ENCODE peak calls at places on chromosome 9, in seven cellular contexts. A is CD8-positive, alpha-beta memory T cell; Y is right atrium auricular region; R is spleen; Q is neural progenitor cell; W is sigmoid colon; I is pancreas. S is an unnamed sample. For H3K4me1, the result is how much of the 10 kb centered on the place peaks cover.

GRCh38 chr9:94718936-94719335 is 7.6 kb upstream of the AOPEP start:
- DNase-seq in A (no peak), Y (no peak), R (no peak), Q (no peak), W (no peak), I (no peak), S (no peak)

GRCh38 chr9:124110307-124110915 is 98.8 kb downstream of the LHX2 start:
- DNase-seq in A (peak), Y (no peak), R (no peak), Q (peak), W (no peak), I (peak), S (no peak)

GRCh38 chr9:94002316-94003140 is 47.4 kb upstream of the BARX1 start:
- DNase-seq in A (peak), Y (no peak), R (no peak), Q (peak), W (no peak), I (no peak), S (no peak)

GRCh38 chr9:86714976-86715375 is 232.3 kb downstream of the GAS1 start:
- DNase-seq in A (no peak), Y (no peak), R (no peak), Q (no peak), W (no peak), I (no peak), S (no peak)

GRCh38 chr9:111992523-111992922 is 95.9 kb downstream of the UGCG start:
- DNase-seq in A (no peak), Y (no peak), R (no peak), Q (no peak), W (no peak), I (no peak), S (no peak)

GRCh38 chr9:35871514-35871913 is 1.3 kb upstream of the OR13J1 start:
- DNase-seq in A (no peak), Y (no peak), R (no peak), Q (no peak), W (no peak), I (no peak), S (no peak)

GRCh38 chr9:136545065-136545965 is 533 bp downstream of the NOTCH1 start:
- DNase-seq in A (peak), Y (no peak), R (peak), Q (peak), W (no peak), I (peak), S (peak)

GRCh38 chr9:135397142-135397541 is 82.4 kb upstream of the PPP1R26 start:
- DNase-seq in A (no peak), Y (no peak), R (no peak), Q (no peak), W (no peak), I (no peak), S (no peak)

GRCh38 chr9:74083681-74084433 is 413.3 kb upstream of the RORB start:
- DNase-seq in A (no peak), Y (no peak), R (no peak), Q (peak), W (no peak), I (no peak), S (no peak)

GRCh38 chr9:125375820-125376219 is 114.2 kb downstream of the GAPVD1 start:
- DNase-seq in A (no peak), Y (no peak), R (no peak), Q (no peak), W (no peak), I (no peak), S (no peak)

GRCh38 chr9:137195525-137196220 is 4.9 kb downstream of the TPRN start:
- DNase-seq in A (no peak), Y (no peak), R (no peak), Q (no peak), W (no peak), I (peak), S (no peak)

GRCh38 chr9:120161801-120162200 is 418.2 kb downstream of the CDK5RAP2 start:
- DNase-seq in A (no peak), Y (no peak), R (no peak), Q (no peak), W (no peak), I (no peak), S (no peak)

GRCh38 chr9:110030632-110031031 is 177.3 kb downstream of the C9orf152 start:
- DNase-seq in A (no peak), Y (no peak), R (no peak), Q (no peak), W (no peak), I (no peak), S (no peak)

GRCh38 chr9:124263800-124264426 is 6.2 kb downstream of the NEK6 start:
- DNase-seq in A (no peak), Y (no peak), R (peak), Q (no peak), W (no peak), I (no peak), S (no peak)

GRCh38 chr9:17906841-17907779 is 328.2 kb downstream of the SH3GL2 start:
- DNase-seq in A (no peak), Y (no peak), R (no peak), Q (peak), W (no peak), I (peak), S (no peak)

GRCh38 chr9:127318651-127319167 is 54.1 kb downstream of the GARNL3 start:
- DNase-seq in A (no peak), Y (no peak), R (no peak), Q (no peak), W (no peak), I (no peak), S (no peak)

GRCh38 chr9:12880406-12881016 is 105.7 kb downstream of the LURAP1L start:
- DNase-seq in A (no peak), Y (no peak), R (no peak), Q (no peak), W (no peak), I (no peak), S (no peak)

GRCh38 chr9:125361837-125362531 is 100.4 kb downstream of the GAPVD1 start:
- DNase-seq in A (no peak), Y (no peak), R (no peak), Q (peak), W (no peak), I (no peak), S (peak)

GRCh38 chr9:35792044-35792813 is 838 bp downstream of the NPR2 start:
- DNase-seq in A (no peak), Y (no peak), R (no peak), Q (no peak), W (no peak), I (no peak), S (no peak)

GRCh38 chr9:137476856-137477255 is 17.7 kb upstream of the NSMF start:
- DNase-seq in A (no peak), Y (no peak), R (peak), Q (no peak), W (peak), I (peak), S (no peak)

GRCh38 chr9:121491111-121491510 is 8.5 kb downstream of the GGTA1 start:
- DNase-seq in A (no peak), Y (no peak), R (no peak), Q (no peak), W (no peak), I (no peak), S (no peak)

GRCh38 chr9:2785060-2785459 is 58.8 kb downstream of the PUM3 start:
- DNase-seq in A (no peak), Y (no peak), R (no peak), Q (no peak), W (no peak), I (no peak), S (no peak)

GRCh38 chr9:4555251-4555650 is 65.0 kb downstream of the SLC1A1 start:
- DNase-seq in A (peak), Y (no peak), R (no peak), Q (peak), W (no peak), I (no peak), S (no peak)

GRCh38 chr9:125889524-125890473 is 142.6 kb downstream of the PBX3 start:
- DNase-seq in A (peak), Y (no peak), R (peak), Q (peak), W (peak), I (peak), S (peak)

GRCh38 chr9:76716270-76716669 is 48.0 kb upstream of the PCA3 start:
- DNase-seq in A (no peak), Y (no peak), R (no peak), Q (no peak), W (no peak), I (no peak), S (no peak)

GRCh38 chr9:130137870-130138653 is 34.1 kb upstream of the NCS1 start:
- DNase-seq in A (no peak), Y (peak), R (no peak), Q (peak), W (peak), I (no peak), S (no peak)

GRCh38 chr9:92770005-92770995 is 5.7 kb upstream of the BICD2 start:
- DNase-seq in A (no peak), Y (no peak), R (peak), Q (no peak), W (no peak), I (no peak), S (peak)

GRCh38 chr9:77512876-77513275 is 135.2 kb downstream of the GNA14 start:
- DNase-seq in A (no peak), Y (no peak), R (no peak), Q (no peak), W (no peak), I (no peak), S (no peak)

GRCh38 chr9:104850771-104851170 is 77.2 kb downstream of the ABCA1 start:
- DNase-seq in A (no peak), Y (no peak), R (no peak), Q (no peak), W (no peak), I (no peak), S (no peak)

GRCh38 chr9:106862946-106863740 is at the start of gene ZNF462:
- DNase-seq in A (no peak), Y (peak), R (no peak), Q (peak), W (peak), I (peak), S (no peak)

GRCh38 chr9:136607334-136607919 is 55.3 kb upstream of the EGFL7 start:
- DNase-seq in A (no peak), Y (no peak), R (no peak), Q (no peak), W (no peak), I (no peak), S (no peak)

GRCh38 chr9:73643379-73644013 is 491.8 kb downstream of the ANXA1 start:
- DNase-seq in A (no peak), Y (no peak), R (no peak), Q (no peak), W (no peak), I (no peak), S (no peak)

GRCh38 chr9:137365056-137365455 is 57.9 kb downstream of the EXD3 start:
- DNase-seq in A (no peak), Y (no peak), R (peak), Q (no peak), W (no peak), I (peak), S (no peak)

GRCh38 chr9:4739587-4740372 is 1.2 kb downstream of the AK3 start:
- DNase-seq in A (no peak), Y (no peak), R (no peak), Q (no peak), W (no peak), I (no peak), S (peak)

GRCh38 chr9:80797841-80798688 is 891.3 kb downstream of the TLE1 start:
- DNase-seq in A (no peak), Y (no peak), R (no peak), Q (peak), W (peak), I (no peak), S (no peak)

GRCh38 chr9:100525563-100525962 is 52.3 kb upstream of the CAVIN4 start:
- DNase-seq in A (no peak), Y (no peak), R (no peak), Q (no peak), W (no peak), I (no peak), S (no peak)

GRCh38 chr9:99114846-99115500 is 10.1 kb downstream of the TGFBR1 start:
- DNase-seq in A (no peak), Y (no peak), R (no peak), Q (no peak), W (no peak), I (no peak), S (no peak)
- H3K4me1 ChIP-seq in A (half or more), Y (under half), R (half or more), Q (under half), W (half or more), I (under half), S (half or more)

GRCh38 chr9:131651160-131651559 is 88.7 kb downstream of the RAPGEF1 start:
- DNase-seq in A (no peak), Y (no peak), R (no peak), Q (no peak), W (no peak), I (no peak), S (no peak)
- H3K27ac ChIP-seq in A (no peak), Y (peak), R (peak), Q (no peak), W (no peak), I (peak), S (no peak)

GRCh38 chr9:72361227-72361626 is 3.8 kb downstream of the ZFAND5 start:
- DNase-seq in A (no peak), Y (no peak), R (no peak), Q (no peak), W (no peak), I (no peak), S (no peak)

GRCh38 chr9:72362680-72363139 is 2.3 kb downstream of the ZFAND5 start:
- DNase-seq in A (peak), Y (peak), R (peak), Q (peak), W (peak), I (no peak), S (peak)

GRCh38 chr9:72363908-72364678 is 915 bp downstream of the ZFAND5 start:
- DNase-seq in A (peak), Y (peak), R (peak), Q (peak), W (peak), I (peak), S (peak)

GRCh38 chr9:72363226-72363625 is 1.8 kb downstream of the ZFAND5 start:
- DNase-seq in A (no peak), Y (no peak), R (no peak), Q (no peak), W (no peak), I (no peak), S (no peak)

DNA sequence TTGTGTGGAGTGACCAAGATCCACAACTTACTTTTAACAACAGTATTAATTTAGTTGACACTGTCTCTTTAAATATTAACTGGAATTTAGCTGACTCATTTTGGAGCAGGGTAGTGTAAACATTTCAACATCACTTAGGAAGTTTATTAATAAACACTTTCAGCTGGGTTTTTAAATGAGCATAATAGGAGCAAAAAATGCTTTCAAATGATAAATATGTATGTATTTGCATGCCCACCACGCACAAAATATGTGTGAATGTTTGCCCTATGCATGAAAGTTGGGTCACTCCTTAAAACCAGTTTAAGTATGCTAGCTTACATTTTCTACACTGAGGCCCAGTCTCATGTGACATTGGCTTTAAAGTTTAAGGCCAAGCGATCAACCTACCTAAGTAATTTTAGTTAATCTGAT is 2.9 kb downstream of the ZFAND5 start:
- DNase-seq in A (no peak), Y (no peak), R (no peak), Q (no peak), W (no peak), I (no peak), S (no peak)
- H3K4me1 ChIP-seq in A (half or more), Y (under half), R (half or more), Q (under half), W (half or more), I (under half), S (half or more)

DNA sequence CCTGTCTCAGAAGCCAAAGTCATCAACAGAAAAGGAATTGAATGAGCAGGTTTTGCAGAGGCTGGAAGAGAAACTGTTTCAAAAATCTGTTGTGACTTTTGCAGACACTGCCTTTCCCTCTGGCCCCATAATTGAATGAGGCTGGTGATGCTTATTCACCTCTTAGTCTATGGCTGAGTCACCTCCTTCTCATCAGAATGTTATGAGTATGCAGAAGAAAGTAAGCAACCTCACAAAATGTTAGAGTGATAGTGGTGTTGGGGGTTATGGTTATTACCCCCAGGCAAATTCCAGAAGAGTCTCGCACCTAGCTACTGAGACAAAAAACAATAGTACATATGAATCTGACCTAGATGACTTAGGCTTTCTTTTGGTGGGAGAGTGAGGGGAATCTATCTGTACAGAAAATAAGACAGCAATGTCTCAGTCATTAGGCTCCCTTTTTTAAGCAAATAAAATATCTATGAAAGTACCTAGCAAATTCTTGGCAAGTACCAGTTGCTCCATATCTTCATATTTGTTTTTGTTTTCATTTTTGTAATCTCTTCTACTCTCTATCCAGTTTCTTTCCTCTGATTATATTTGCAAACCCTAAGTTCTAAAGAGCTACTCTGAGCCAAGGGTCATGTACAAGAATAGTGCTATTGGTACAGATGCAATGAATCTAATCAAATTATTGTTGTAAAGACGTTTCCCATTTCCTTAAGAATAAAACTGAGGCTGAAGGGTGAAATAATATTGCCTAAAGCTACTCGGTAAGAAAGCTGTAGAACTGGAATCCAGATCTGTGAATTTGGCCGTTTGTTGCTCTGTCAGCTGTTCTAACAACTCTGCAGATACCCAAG is 498.1 kb upstream of the TNC start:
- DNase-seq in A (no peak), Y (no peak), R (no peak), Q (no peak), W (no peak), I (no peak), S (no peak)
- H3K27ac ChIP-seq in A (no peak), Y (no peak), R (no peak), Q (no peak), W (no peak), I (no peak), S (no peak)

GRCh38 chr9:699396-699795 is 142.1 kb upstream of the DMRT1 start:
- DNase-seq in A (no peak), Y (no peak), R (no peak), Q (no peak), W (no peak), I (no peak), S (no peak)

GRCh38 chr9:700365-701282 is 140.9 kb upstream of the DMRT1 start:
- DNase-seq in A (no peak), Y (no peak), R (no peak), Q (no peak), W (no peak), I (no peak), S (no peak)

GRCh38 chr9:698937-699336 is 142.6 kb upstream of the DMRT1 start:
- DNase-seq in A (no peak), Y (no peak), R (no peak), Q (no peak), W (no peak), I (no peak), S (no peak)

GRCh38 chr9:696332-697090 is 145.0 kb upstream of the DMRT1 start:
- DNase-seq in A (no peak), Y (peak), R (no peak), Q (no peak), W (peak), I (no peak), S (no peak)

DNA sequence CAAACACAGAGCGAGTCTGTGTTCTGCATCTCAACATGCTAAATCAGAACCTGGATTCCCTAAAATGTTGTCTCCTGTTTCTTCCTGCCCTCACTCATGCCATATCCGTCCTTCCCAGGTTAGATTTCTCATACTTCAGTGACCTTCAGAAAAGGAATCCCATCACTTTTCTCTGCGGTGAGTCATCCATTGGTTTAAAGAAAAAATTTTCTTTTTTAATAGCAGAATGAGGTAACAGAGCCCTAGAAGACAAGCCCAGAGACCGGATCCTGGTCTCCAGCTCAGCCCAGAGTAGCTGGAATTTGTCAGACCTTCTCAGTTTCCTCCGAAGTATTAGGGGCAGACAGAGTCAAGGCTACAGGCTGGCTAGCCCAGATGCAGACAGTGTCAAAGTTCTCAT is 143.2 kb upstream of the DMRT1 start:
- DNase-seq in A (no peak), Y (no peak), R (no peak), Q (no peak), W (no peak), I (no peak), S (no peak)
- H3K4me1 ChIP-seq in A (under half), Y (half or more), R (under half), Q (under half), W (half or more), I (under half), S (under half)

GRCh38 chr9:6909186-6909585 is 151.4 kb downstream of the KDM4C start:
- DNase-seq in A (no peak), Y (no peak), R (no peak), Q (no peak), W (no peak), I (no peak), S (no peak)
- H3K27ac ChIP-seq in A (no peak), Y (no peak), R (no peak), Q (no peak), W (no peak), I (no peak), S (no peak)

DNA sequence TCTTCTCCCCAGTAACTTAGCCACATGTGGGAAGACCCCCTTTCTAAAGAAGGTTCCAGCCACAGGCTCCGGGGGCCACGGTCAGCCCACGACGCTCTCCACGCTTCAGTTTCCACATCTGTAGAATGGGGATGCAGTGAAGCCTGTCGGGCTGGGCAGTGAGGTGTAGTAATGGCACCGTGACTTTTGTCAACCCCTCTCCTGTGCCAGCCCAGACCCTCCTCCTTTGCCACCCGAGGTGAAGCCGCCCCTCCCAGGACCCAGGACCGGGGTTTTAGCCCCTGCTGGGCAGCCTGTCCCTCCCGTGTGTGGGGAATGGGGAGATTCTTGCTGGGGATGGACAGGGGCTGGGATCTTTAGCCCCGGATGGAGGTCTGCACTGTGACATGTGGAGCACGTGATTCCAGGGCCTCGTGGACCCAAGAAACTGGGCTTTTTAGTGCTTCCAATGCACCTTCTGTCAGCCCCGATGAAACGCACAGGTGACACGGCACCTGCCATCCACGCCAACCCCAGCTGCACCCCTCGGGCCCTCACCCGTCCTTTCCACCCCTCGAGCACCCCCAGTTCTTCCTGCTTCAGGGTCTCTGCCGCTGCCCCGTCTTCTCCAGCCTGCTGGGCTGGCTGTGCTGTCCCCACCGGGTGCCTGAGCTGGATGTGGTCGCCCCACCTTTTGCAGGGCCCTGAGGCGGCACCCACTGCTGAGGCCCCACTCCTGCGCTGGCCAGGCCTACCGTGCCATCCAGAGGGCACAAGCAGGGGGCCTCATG is 13.4 kb upstream of the RNU6ATAC start:
- DNase-seq in A (no peak), Y (no peak), R (peak), Q (no peak), W (peak), I (peak), S (no peak)
- H3K4me1 ChIP-seq in A (under half), Y (under half), R (under half), Q (under half), W (under half), I (under half), S (under half)

GRCh38 chr9:33762343-33762742 is 33.0 kb upstream of the PRSS3 start:
- DNase-seq in A (no peak), Y (no peak), R (no peak), Q (no peak), W (no peak), I (no peak), S (no peak)

GRCh38 chr9:33765411-33765810 is 29.9 kb upstream of the PRSS3 start:
- DNase-seq in A (no peak), Y (no peak), R (no peak), Q (no peak), W (no peak), I (no peak), S (no peak)
- H3K27ac ChIP-seq in A (no peak), Y (no peak), R (no peak), Q (no peak), W (no peak), I (no peak), S (no peak)

S was measured in CD4-positive, CD25-positive, alpha-beta regulatory T cell.